ENCODE peak calls at places on chromosomes 2 and 18, in five cellular contexts. Y, B, K, S and M are unnamed samples.

GRCh38 chr2:63408530-63408929 is 179.7 kb downstream of the WDPCP start:
- DNase-seq in S (peak; percentile 7), B (no peak), K (no peak), Y (no peak), M (no peak)

GRCh38 chr2:38863061-38863695 is 12.6 kb downstream of the DHX57 start:
- DNase-seq in B (no peak), Y (no peak), K (no peak), S (peak; percentile 14), M (no peak)

GRCh38 chr18:54829856-54830255 is 1.6 kb downstream of the RAB27B start:
- DNase-seq in Y (no peak), S (no peak), K (no peak), B (no peak), M (no peak)

GRCh38 chr2:203446071-203446481 is 89.0 kb downstream of the RAPH1 start:
- DNase-seq in B (no peak), Y (no peak), K (no peak), S (peak; percentile 56), M (no peak)

GRCh38 chr2:112824701-112825099 is 11.9 kb downstream of the IL1B start:
- DNase-seq in K (no peak), B (no peak), Y (no peak), S (no peak), M (no peak)

GRCh38 chr18:69261436-69261835 is 139.3 kb upstream of the DOK6 start:
- DNase-seq in Y (no peak), B (no peak), K (no peak), S (peak; percentile 29), M (peak; percentile 24)

GRCh38 chr2:62309465-62310091 is 113.7 kb downstream of the B3GNT2 start:
- DNase-seq in B (no peak), Y (no peak), S (no peak), K (no peak), M (no peak)

GRCh38 chr2:96809951-96810782 is 5.9 kb upstream of the CNNM3 start:
- DNase-seq in K (no peak), S (no peak), B (no peak), Y (no peak), M (no peak)

GRCh38 chr2:11387100-11387390 is 42.6 kb upstream of the ROCK2 start:
- DNase-seq in B (no peak), S (no peak), K (no peak), Y (no peak), M (no peak)